ENCODE peak calls at places on chromosomes 11 and 22, in seven cellular contexts. L is fibroblast of the aortic adventitia, P is brain microvascular endothelial cell, Y is NCI-H1105 treated with DMSO at 0.1 percent for 48 hours, M is T-helper 9 cell, H is hypothalamus, I is GM13976. K is an unnamed sample.

GRCh38 chr22:47548953-47549740 is 786.7 kb downstream of the TBC1D22A start:
- DNase-seq in L (no peak), P (no peak), Y (no peak), M (no peak), H (no peak), I (no peak), K (no peak)

GRCh38 chr11:8720868-8721739 is 38.5 kb downstream of the RPL27A start:
- DNase-seq in L (no peak), P (no peak), Y (no peak), M (no peak), H (no peak), I (no peak), K (peak)

GRCh38 chr11:46332568-46333128 is 14.6 kb upstream of the DGKZ start:
- DNase-seq in L (no peak), P (no peak), Y (peak), M (no peak), H (no peak), I (no peak), K (no peak)

GRCh38 chr11:83285131-83285770 is 916 bp downstream of the CCDC90B start:
- DNase-seq in L (no peak), P (no peak), Y (no peak), M (no peak), H (no peak), I (no peak), K (no peak)

GRCh38 chr11:59810189-59810910 is at the start of gene MRPL16:
- DNase-seq in L (peak), P (peak), Y (peak), M (peak), H (peak), I (peak), K (peak)

GRCh38 chr11:13140873-13141655 is 131.9 kb downstream of the RASSF10 start:
- DNase-seq in L (no peak), P (no peak), Y (peak), M (no peak), H (no peak), I (no peak), K (no peak)

GRCh38 chr22:45042263-45042662 is 32.5 kb upstream of the PHF21B start:
- DNase-seq in L (no peak), P (no peak), Y (no peak), M (no peak), H (no peak), I (no peak), K (no peak)

GRCh38 chr11:107040447-107041444 is 22.5 kb upstream of the GUCY1A2 start:
- DNase-seq in L (peak), P (peak), Y (no peak), M (no peak), H (no peak), I (no peak), K (no peak)

GRCh38 chr11:37108436-37109204 is 510.6 kb upstream of the RAG2 start:
- DNase-seq in L (peak), P (no peak), Y (no peak), M (no peak), H (no peak), I (no peak), K (no peak)

GRCh38 chr11:115912484-115912945 is 408.3 kb upstream of the CADM1 start:
- DNase-seq in L (no peak), P (no peak), Y (peak), M (no peak), H (no peak), I (no peak), K (peak)

GRCh38 chr11:117972044-117972443 is 14.2 kb upstream of the IL10RA start:
- DNase-seq in L (no peak), P (no peak), Y (no peak), M (no peak), H (no peak), I (no peak), K (no peak)

GRCh38 chr11:104570088-104570701 is 328.1 kb downstream of the CASP12 start:
- DNase-seq in L (peak), P (peak), Y (no peak), M (no peak), H (no peak), I (no peak), K (no peak)

GRCh38 chr11:134532176-134532920 is 120.3 kb upstream of the B3GAT1 start:
- DNase-seq in L (no peak), P (no peak), Y (no peak), M (no peak), H (no peak), I (no peak), K (no peak)

GRCh38 chr11:47188262-47188661 is 2.0 kb upstream of the PACSIN3 start:
- DNase-seq in L (no peak), P (no peak), Y (no peak), M (no peak), H (no peak), I (no peak), K (no peak)

GRCh38 chr22:50673231-50674126 is 856 bp downstream of the SHANK3 start:
- DNase-seq in L (no peak), P (no peak), Y (no peak), M (no peak), H (no peak), I (peak), K (peak)

GRCh38 chr11:109971184-109971523 is 122.0 kb upstream of the ZC3H12C start:
- DNase-seq in L (peak), P (peak), Y (peak), M (no peak), H (no peak), I (no peak), K (no peak)

GRCh38 chr11:27173545-27173944 is 132.9 kb downstream of the BBOX1 start:
- DNase-seq in L (no peak), P (no peak), Y (no peak), M (no peak), H (no peak), I (no peak), K (no peak)

GRCh38 chr22:46815896-46816721 is 53.7 kb downstream of the TBC1D22A start:
- DNase-seq in L (peak), P (no peak), Y (no peak), M (no peak), H (no peak), I (no peak), K (no peak)

GRCh38 chr22:30751529-30751928 is 56.9 kb downstream of the OSBP2 start:
- DNase-seq in L (no peak), P (no peak), Y (no peak), M (no peak), H (no peak), I (no peak), K (no peak)

GRCh38 chr22:26674211-26675190 is 17.1 kb downstream of the MIAT start:
- DNase-seq in L (no peak), P (no peak), Y (no peak), M (no peak), H (no peak), I (no peak), K (no peak)

GRCh38 chr11:130180491-130180890 is 20.9 kb downstream of the ST14 start:
- DNase-seq in L (peak), P (no peak), Y (no peak), M (no peak), H (no peak), I (no peak), K (no peak)

GRCh38 chr11:29051935-29052334 is 943.7 kb downstream of the METTL15 start:
- DNase-seq in L (no peak), P (no peak), Y (no peak), M (no peak), H (no peak), I (no peak), K (no peak)

GRCh38 chr22:24429411-24430365 is 2.3 kb downstream of the ADORA2A start:
- DNase-seq in L (peak), P (no peak), Y (peak), M (peak), H (no peak), I (peak), K (no peak)